ENCODE peak calls at places on chromosomes 3 and 15, in nine cellular contexts. V is mammary epithelial cell, N is GM23248, B is endodermal cell, O is tibial artery, S is neural progenitor cell, R is ovary, T is colonic mucosa, P is upper lobe of left lung. Y is an unnamed sample. For H3K36me3 and H3K4me1, the result is how much of the 10 kb centered on the place peaks cover.

GRCh38 chr3:177824190-177824786 is 627.0 kb upstream of the TBL1XR1 start:
- DNase-seq in O (peak), B (no peak), V (peak), P (peak), N (peak), S (peak), T (peak), R (peak), Y (peak)

GRCh38 chr3:160831411-160831810 is 75.4 kb downstream of the PPM1L start:
- DNase-seq in T (no peak), S (no peak), V (no peak), R (no peak), P (no peak), B (no peak), N (no peak), O (no peak), Y (no peak)

GRCh38 chr3:30258426-30259392 is 347.7 kb upstream of the TGFBR2 start:
- DNase-seq in R (no peak), S (no peak), P (no peak), V (no peak), O (no peak), N (no peak), B (no peak), T (peak), Y (peak)

GRCh38 chr15:31442203-31443090 is 115.8 kb downstream of the KLF13 start:
- DNase-seq in B (peak), R (no peak), V (peak), N (peak), P (no peak), S (peak), T (peak), O (no peak), Y (peak)

GRCh38 chr15:44435893-44436667 is 8.7 kb downstream of the CTDSPL2 start:
- DNase-seq in S (no peak), O (no peak), N (peak), T (no peak), B (no peak), V (peak), P (no peak), R (no peak), Y (peak)

GRCh38 chr3:11185564-11186317 is 31.4 kb downstream of the HRH1 start:
- DNase-seq in N (peak), B (no peak), T (peak), P (peak), V (peak), R (peak), O (peak), S (no peak), Y (peak)

GRCh38 chr15:59367022-59367451 is 5.6 kb downstream of the MYO1E start:
- DNase-seq in T (no peak), O (no peak), S (no peak), V (no peak), R (no peak), N (peak), P (no peak), B (no peak), Y (no peak)

GRCh38 chr3:112002458-112002971 is 3.8 kb downstream of the TAGLN3 start:
- DNase-seq in P (no peak), V (peak), N (peak), T (no peak), S (no peak), R (no peak), B (no peak), O (no peak), Y (peak)

GRCh38 chr15:69311319-69311721 is 12.6 kb downstream of the PAQR5 start:
- DNase-seq in B (no peak), R (no peak), S (no peak), T (no peak), O (peak), P (no peak), V (no peak), N (peak), Y (peak)

GRCh38 chr3:58173670-58174472 is 36.9 kb downstream of the DNASE1L3 start:
- DNase-seq in S (peak), T (peak), B (peak), P (peak), N (no peak), V (no peak), R (no peak), O (no peak), Y (no peak)

GRCh38 chr15:73910904-73911303 is 15.4 kb upstream of the LOXL1 start:
- DNase-seq in N (no peak), V (no peak), B (no peak), R (no peak), O (no peak), S (no peak), P (no peak), T (no peak), Y (no peak)

GRCh38 chr3:122484985-122485384 is 29.8 kb downstream of the KPNA1 start:
- DNase-seq in S (no peak), B (no peak), N (peak), R (no peak), V (peak), P (no peak), T (no peak), O (no peak), Y (peak)

GRCh38 chr3:130276203-130276803 is 69.2 kb upstream of the COL6A5 start:
- DNase-seq in O (no peak), T (peak), V (peak), B (peak), N (peak), R (no peak), S (peak), P (peak), Y (peak)

GRCh38 chr3:81838455-81838854 is 77.0 kb upstream of the GBE1 start:
- DNase-seq in N (no peak), T (no peak), O (no peak), S (no peak), B (no peak), R (no peak), V (no peak), P (no peak), Y (no peak)

GRCh38 chr3:142274908-142275307 is 49.5 kb upstream of the GK5 start:
- DNase-seq in S (no peak), N (peak), R (no peak), B (no peak), P (no peak), T (no peak), O (no peak), V (no peak), Y (peak)

GRCh38 chr3:77902675-77903074 is 862.8 kb downstream of the ROBO2 start:
- DNase-seq in N (no peak), V (no peak), B (no peak), S (no peak), T (no peak), O (no peak), R (no peak), P (no peak), Y (no peak)

GRCh38 chr3:63914312-63914711 is 2.1 kb upstream of the SCAANT1 start:
- DNase-seq in S (no peak), P (peak), V (peak), N (peak), B (no peak), T (peak), R (peak), O (no peak), Y (peak)

GRCh38 chr3:156404217-156404616 is 150.7 kb downstream of the SSR3 start:
- DNase-seq in P (no peak), V (no peak), R (no peak), B (no peak), O (no peak), S (no peak), N (no peak), T (no peak), Y (no peak)

GRCh38 chr3:50516048-50516871 is 12.8 kb upstream of the CACNA2D2 start:
- DNase-seq in B (peak), N (peak), S (peak), R (peak), T (peak), O (no peak), P (peak), V (no peak), Y (peak)

GRCh38 chr3:77296527-77296926 is 256.6 kb downstream of the ROBO2 start:
- DNase-seq in B (no peak), R (no peak), V (peak), P (no peak), N (peak), S (no peak), T (no peak), O (no peak), Y (no peak)

GRCh38 chr3:12170207-12170606 is 11.5 kb upstream of the TIMP4 start:
- DNase-seq in T (no peak), N (peak), O (no peak), S (no peak), R (no peak), P (peak), V (no peak), B (no peak), Y (peak)

GRCh38 chr15:40510201-40510600 is 39.4 kb downstream of the CHST14 start:
- DNase-seq in O (no peak), N (peak), S (no peak), P (no peak), V (no peak), R (no peak), T (no peak), B (peak), Y (no peak)

GRCh38 chr3:149407898-149408297 is 30.4 kb upstream of the TM4SF1 start:
- DNase-seq in B (no peak), P (no peak), N (no peak), O (no peak), T (no peak), S (no peak), V (no peak), R (no peak), Y (peak)

DNA sequence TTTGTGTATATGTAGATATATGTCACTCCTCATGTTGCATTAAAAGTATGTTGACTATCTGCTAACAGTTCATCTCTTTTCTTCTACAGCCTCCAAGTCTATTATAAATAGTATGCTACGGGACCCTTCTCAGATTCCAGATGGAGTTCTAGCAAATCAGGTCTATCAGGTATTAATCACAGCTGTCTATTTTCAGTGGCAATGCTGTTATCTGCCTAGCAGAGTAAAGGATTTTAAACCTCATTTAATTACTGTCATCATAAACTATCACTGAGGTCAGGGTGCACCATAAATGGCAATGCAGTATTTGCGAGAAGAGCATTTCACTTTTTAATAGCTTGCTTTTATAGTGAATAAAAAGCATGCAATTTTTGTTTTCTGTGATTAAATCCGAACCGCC is 112.2 kb downstream of the CDIN1 start:
- DNase-seq in S (no peak), N (no peak), B (no peak), O (no peak), V (no peak), T (no peak), P (no peak), R (no peak), Y (no peak)
- H3K36me3 ChIP-seq in S (under half), N (under half), B (under half), O (under half), V (under half), T (under half), P (under half), R (under half), Y (under half)

DNA sequence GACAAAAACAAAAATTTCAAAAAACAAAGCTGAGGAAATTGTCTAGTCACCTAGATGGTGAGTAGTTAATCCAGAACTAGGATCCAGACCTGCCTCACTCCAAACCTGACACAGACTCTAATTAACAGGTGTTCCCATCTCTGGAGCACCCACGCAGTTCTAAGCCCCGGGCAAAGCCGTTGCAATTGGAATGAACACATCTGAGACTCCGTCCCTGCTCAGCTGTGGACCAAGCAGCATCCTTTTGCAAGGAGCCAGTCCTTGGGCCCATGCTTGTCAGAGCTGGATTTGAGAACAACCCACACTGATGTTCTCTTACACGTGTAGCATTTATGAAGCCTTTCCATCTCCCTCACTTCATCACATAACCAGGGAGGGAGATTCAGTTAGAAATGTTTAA is 54.8 kb downstream of the LMCD1 start:
- DNase-seq in T (no peak), O (no peak), B (no peak), S (no peak), N (no peak), V (no peak), P (no peak), R (no peak), Y (no peak)
- H3K4me1 ChIP-seq in T (under half), O (half or more), B (under half), S (under half), N (under half), V (under half), P (under half), R (under half), Y (under half)

GRCh38 chr15:45714501-45715488 is 80.0 kb downstream of the SQOR start:
- DNase-seq in N (peak), T (peak), V (peak), O (peak), S (peak), R (no peak), P (peak), B (peak), Y (peak)

GRCh38 chr15:45720183-45720582 is 85.4 kb downstream of the SQOR start:
- DNase-seq in S (no peak), R (no peak), N (no peak), P (no peak), B (no peak), O (no peak), T (no peak), V (no peak), Y (no peak)

GRCh38 chr15:45715528-45715927 is 80.7 kb downstream of the SQOR start:
- DNase-seq in P (no peak), O (no peak), R (no peak), S (peak), B (no peak), V (no peak), N (peak), T (no peak), Y (no peak)

GRCh38 chr15:45719490-45719889 is 84.7 kb downstream of the SQOR start:
- DNase-seq in V (no peak), O (no peak), R (no peak), B (peak), T (no peak), N (no peak), S (no peak), P (no peak), Y (peak)
- H3K36me3 ChIP-seq in V (under half), O (under half), R (under half), B (under half), T (under half), N (under half), S (under half), P (under half), Y (under half)

GRCh38 chr3:123568034-123568433 is 16.8 kb downstream of the HACD2 start:
- DNase-seq in S (no peak), B (no peak), P (no peak), T (no peak), N (no peak), R (no peak), V (no peak), O (no peak), Y (no peak)
- H3K4me1 ChIP-seq in S (under half), B (under half), P (under half), T (under half), N (under half), R (under half), V (under half), O (under half), Y (under half)

GRCh38 chr3:52528596-52529375 is 4.9 kb downstream of the NT5DC2 start:
- DNase-seq in S (peak), O (peak), B (peak), T (no peak), R (peak), N (no peak), P (peak), V (no peak), Y (no peak)
- H3K36me3 ChIP-seq in S (under half), O (under half), B (half or more), T (under half), R (under half), N (under half), P (under half), V (under half), Y (under half)

DNA sequence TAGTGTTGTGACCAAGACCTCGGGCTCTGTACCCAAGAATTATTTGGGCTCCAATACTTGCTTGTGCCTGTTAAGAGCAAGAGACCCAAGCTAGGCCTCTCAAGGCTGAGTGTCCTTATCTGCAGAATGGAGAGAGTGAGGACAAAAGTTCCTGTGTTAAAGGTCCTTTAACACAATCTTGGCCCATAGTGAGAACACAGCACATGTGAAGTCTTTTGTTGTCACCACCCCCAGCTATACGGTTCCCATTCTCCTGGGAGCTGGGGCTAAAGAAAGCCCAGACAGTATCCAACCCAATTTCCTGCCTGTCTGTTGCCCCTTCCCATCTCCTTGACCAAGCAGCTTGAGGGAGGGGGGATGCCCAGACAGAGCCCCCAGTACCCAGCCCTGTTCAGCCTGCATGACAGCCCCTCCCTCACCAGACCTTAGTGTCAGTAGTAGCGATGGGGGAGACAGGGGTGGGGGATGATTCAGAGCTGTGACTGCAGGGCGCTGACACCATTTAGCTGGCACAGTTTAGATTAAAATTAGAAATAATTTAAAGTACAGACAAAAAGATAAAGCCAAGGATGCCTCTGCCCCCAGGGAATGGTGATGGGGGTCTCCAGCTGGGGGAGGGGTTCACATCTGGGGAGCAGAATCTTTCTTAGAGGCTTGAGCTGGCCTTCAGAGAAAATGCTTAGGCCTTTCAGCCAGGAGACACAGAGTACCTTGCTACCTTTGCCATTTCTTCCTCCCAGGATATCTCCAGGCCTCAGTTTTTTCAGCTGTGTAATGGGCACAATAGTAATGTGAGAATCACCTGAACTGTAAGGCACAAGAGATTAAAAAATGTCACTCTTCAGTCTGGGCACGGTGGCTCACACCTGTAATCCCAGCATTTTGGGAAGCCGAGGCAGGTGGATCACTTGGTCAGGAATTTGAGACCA is 2.7 kb downstream of the PRKCD start:
- DNase-seq in R (no peak), T (no peak), O (no peak), N (peak), P (no peak), S (no peak), V (no peak), B (no peak), Y (no peak)
- H3K4me1 ChIP-seq in R (under half), T (under half), O (half or more), N (under half), P (half or more), S (under half), V (half or more), B (under half), Y (under half)

Y was measured in fibroblast of lung.